ENCODE peak calls at places on chromosomes 7 and 10, in five cellular contexts. O, Y, H, T and J are unnamed samples.

GRCh38 chr7:44145419-44145968 is 4.4 kb upstream of the MYL7 start:
- DNase-seq in O (no peak), Y (peak; percentile 29), H (peak; percentile 20), T (peak; percentile 51), J (no peak)

GRCh38 chr7:66557214-66558200 is 71.2 kb upstream of the KCTD7 start:
- DNase-seq in O (peak; percentile 66), Y (peak; percentile 62), H (peak; percentile 52), T (peak; percentile 57), J (peak; percentile 40)

GRCh38 chr10:127932521-127933270 is 25.8 kb downstream of the PTPRE start:
- DNase-seq in O (no peak), Y (no peak), H (no peak), T (no peak), J (no peak)

GRCh38 chr7:157017149-157017548 is 6.7 kb upstream of the MNX1 start:
- DNase-seq in O (no peak), Y (no peak), H (no peak), T (no peak), J (no peak)

GRCh38 chr7:85749715-85750453 is 563.0 kb upstream of the SEMA3D start:
- DNase-seq in O (peak; percentile 12), Y (no peak), H (no peak), T (peak; percentile 17), J (no peak)

GRCh38 chr7:3000566-3000965 is 43.1 kb downstream of the CARD11 start:
- DNase-seq in O (no peak), Y (no peak), H (no peak), T (no peak), J (no peak)

GRCh38 chr10:112650588-112651030 is 203.6 kb downstream of the VTI1A start:
- DNase-seq in O (no peak), Y (no peak), H (no peak), T (peak; percentile 42), J (no peak)

GRCh38 chr10:44278669-44279337 is 106.1 kb downstream of the CXCL12 start:
- DNase-seq in O (no peak), Y (no peak), H (no peak), T (no peak), J (peak; percentile 66)

GRCh38 chr10:112804036-112804435 is 146.0 kb upstream of the TCF7L2 start:
- DNase-seq in O (no peak), Y (no peak), H (no peak), T (no peak), J (no peak)

GRCh38 chr7:64634406-64635062 is 31.4 kb upstream of the ZNF107 start:
- DNase-seq in O (no peak), Y (no peak), H (no peak), T (no peak), J (no peak)

GRCh38 chr7:107982918-107983389 is 20.0 kb downstream of the LAMB1 start:
- DNase-seq in O (no peak), Y (no peak), H (no peak), T (no peak), J (peak; percentile 75)

GRCh38 chr10:77251297-77252013 is 386.2 kb downstream of the KCNMA1 start:
- DNase-seq in O (peak; percentile 29), Y (no peak), H (no peak), T (peak; percentile 34), J (peak; percentile 40)

GRCh38 chr10:13792011-13792410 is 205.2 kb downstream of the PRPF18 start:
- DNase-seq in O (no peak), Y (no peak), H (no peak), T (no peak), J (no peak)

GRCh38 chr7:129462445-129462844 is 28.2 kb downstream of the STRIP2 start:
- DNase-seq in O (no peak), Y (no peak), H (no peak), T (no peak), J (no peak)

GRCh38 chr7:27187702-27188665 is 3.0 kb upstream of the HOXA11 start:
- DNase-seq in O (no peak), Y (no peak), H (no peak), T (no peak), J (no peak)

GRCh38 chr7:86301301-86301700 is 342.4 kb upstream of the GRM3 start:
- DNase-seq in O (no peak), Y (no peak), H (no peak), T (no peak), J (no peak)

GRCh38 chr7:98394377-98394836 is 6.5 kb downstream of the BAIAP2L1 start:
- DNase-seq in O (no peak), Y (no peak), H (no peak), T (peak; percentile 53), J (peak; percentile 99)

GRCh38 chr10:55233090-55233489 is 432.1 kb upstream of the PCDH15 start:
- DNase-seq in O (no peak), Y (no peak), H (no peak), T (no peak), J (no peak)

GRCh38 chr10:47361293-47361692 is 13.1 kb downstream of the RBP3 start:
- DNase-seq in O (peak; percentile 25), Y (no peak), H (no peak), T (peak; percentile 54), J (peak; percentile 15)

GRCh38 chr7:46909601-46910051 is 672.3 kb downstream of the TNS3 start:
- DNase-seq in O (no peak), Y (no peak), H (no peak), T (peak; percentile 61), J (peak; percentile 91)
- H3K4me3 ChIP-seq in O (no peak overlapping the region), Y (no peak overlapping the region), H (no peak overlapping the region), T (no peak overlapping the region), J (no peak overlapping the region)

DNA sequence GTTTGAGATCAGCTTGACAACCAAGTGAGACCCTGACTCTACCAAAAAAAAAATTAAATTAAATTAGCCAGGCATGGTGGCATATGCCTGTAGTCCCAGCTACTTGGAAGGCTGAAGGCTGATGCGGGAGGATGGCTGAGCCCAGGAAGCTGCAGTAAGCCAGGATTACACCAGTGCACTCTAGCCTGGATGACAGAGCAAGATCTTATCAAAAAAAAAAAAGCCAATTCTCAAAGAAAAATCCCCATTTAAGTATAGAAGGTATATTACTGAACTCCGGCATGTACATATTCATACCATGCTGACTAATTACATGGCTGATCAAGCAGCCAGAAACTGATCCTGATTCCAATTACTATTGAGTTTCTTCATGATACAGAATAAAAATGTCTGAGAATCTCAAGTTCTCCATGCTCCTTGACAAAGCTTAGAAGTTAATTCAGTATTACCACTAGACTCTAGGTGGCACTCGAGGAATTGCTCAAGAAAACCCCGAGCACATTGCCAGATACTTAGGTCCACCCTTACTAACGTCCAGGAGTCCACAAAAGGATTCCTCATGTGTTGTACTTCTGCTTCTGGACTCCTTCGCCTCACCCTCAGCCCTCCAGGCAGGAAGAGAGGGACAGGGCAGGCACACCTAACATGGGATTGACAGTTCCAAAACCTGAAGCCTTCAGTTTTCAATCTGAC is 148.9 kb downstream of the PARD3 start:
- DNase-seq in O (peak; percentile 70), Y (peak; percentile 45), H (no peak), T (peak; percentile 96), J (peak; percentile 94)
- H3K4me3 ChIP-seq in O (no peak overlapping the region), Y (no peak overlapping the region), H (no peak overlapping the region), T (no peak overlapping the region), J (no peak overlapping the region)

DNA sequence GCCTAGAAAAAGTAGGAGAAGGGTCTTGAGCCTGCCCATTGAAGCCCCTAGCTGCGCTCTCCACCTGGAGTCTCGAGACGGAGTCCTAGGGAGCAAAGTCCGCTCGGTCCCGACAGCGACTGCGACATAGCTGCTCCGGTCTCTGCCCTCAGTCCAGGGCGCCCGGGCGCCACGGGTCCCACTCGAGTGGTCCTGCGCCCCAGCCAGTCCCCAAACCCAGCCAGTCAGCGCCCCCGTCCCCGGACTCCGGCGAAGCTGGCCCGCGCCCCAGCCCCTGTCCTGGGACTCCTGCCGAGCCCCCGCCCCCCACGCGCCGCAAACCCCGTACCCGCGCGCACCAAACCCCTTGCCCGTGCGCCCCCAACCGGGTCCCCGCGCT is 480 bp downstream of the TNS3 start:
- DNase-seq in O (no peak), Y (peak; percentile 49), H (no peak), T (no peak), J (no peak)
- H3K4me3 ChIP-seq in O (no peak overlapping the region), Y (peak overlapping the region; percentile 64), H (no peak overlapping the region), T (peak overlapping the region; percentile 61), J (peak overlapping the region; percentile 91)

GRCh38 chr10:30929901-30930520 is 101.7 kb downstream of the ZNF438 start:
- DNase-seq in O (no peak), Y (no peak), H (no peak), T (no peak), J (no peak)
- H3K4me3 ChIP-seq in O (no peak overlapping the region), Y (no peak overlapping the region), H (no peak overlapping the region), T (no peak overlapping the region), J (no peak overlapping the region)

DNA sequence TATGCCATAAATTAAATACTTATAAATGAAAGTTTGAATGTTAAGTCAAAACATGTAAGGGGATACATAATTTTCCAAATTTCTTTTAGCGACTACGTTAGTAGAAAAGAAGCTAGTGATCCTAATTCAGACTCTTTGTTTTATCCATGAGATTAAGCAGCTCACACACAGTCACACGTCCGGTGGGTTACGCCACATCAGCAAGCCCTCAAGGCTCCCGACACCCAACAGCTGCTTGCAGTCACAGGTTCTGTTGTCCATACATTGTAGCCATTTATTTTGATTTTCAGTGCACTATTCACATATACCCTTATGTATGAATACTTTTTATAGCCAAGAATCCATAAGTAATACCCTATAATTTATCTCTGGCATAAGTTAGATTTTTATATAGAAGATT is 39.5 kb downstream of the XRCC2 start:
- DNase-seq in O (no peak), Y (no peak), H (no peak), T (peak; percentile 67), J (no peak)
- H3K4me3 ChIP-seq in O (no peak overlapping the region), Y (no peak overlapping the region), H (no peak overlapping the region), T (no peak overlapping the region), J (no peak overlapping the region)

GRCh38 chr7:87474046-87474445 is 1.4 kb downstream of the ABCB4 start:
- DNase-seq in O (peak; percentile 22), Y (no peak), H (no peak), T (no peak), J (peak; percentile 21)
- H3K4me3 ChIP-seq in O (peak overlapping the region; percentile 84), Y (no peak overlapping the region), H (no peak overlapping the region), T (no peak overlapping the region), J (no peak overlapping the region)

DNA sequence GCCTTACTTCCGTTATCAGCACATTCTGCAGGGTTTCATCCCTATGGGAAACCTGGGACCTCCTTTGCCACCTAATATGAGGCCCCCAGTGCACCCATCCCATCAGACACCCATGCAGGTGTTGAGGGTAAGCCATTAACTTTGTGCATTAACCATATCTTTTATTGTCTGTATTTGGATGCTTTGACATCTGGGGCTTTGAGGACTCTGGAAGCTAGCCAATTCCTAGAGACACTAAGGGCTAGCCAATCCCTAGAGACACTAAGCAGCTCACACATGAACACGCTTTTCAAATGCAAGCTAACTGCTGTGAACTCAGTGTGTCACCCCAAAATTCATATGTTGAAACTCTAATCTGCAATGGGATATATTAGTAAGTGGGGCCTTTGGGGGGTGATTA is 272.5 kb upstream of the COBL start:
- DNase-seq in O (no peak), Y (no peak), H (no peak), T (no peak), J (no peak)
- H3K4me3 ChIP-seq in O (no peak overlapping the region), Y (no peak overlapping the region), H (no peak overlapping the region), T (no peak overlapping the region), J (no peak overlapping the region)

GRCh38 chr7:1175597-1175966 is 15.6 kb upstream of the ZFAND2A start:
- DNase-seq in O (no peak), Y (no peak), H (no peak), T (no peak), J (no peak)
- H3K4me3 ChIP-seq in O (no peak overlapping the region), Y (no peak overlapping the region), H (no peak overlapping the region), T (no peak overlapping the region), J (no peak overlapping the region)